ENCODE peak calls at places on chromosomes 2 and 18, in eight cellular contexts. L is PC-9; F is bronchial epithelial cell; E is choroid plexus epithelial cell; S is hepatocyte; Z is astrocyte of the spinal cord; M is HCT116; R is CD8-positive, alpha-beta T cell. A is an unnamed sample.
A peak's percentile ranks its signal among the peaks of the same experiment; 100 is the strongest.

GRCh38 chr2:130353291-130354134 is 2.3 kb upstream of the PTPN18 start:
- DNase-seq in S (no peak), F (no peak), E (no peak), Z (no peak), M (no peak), L (no peak), R (peak; percentile 46), A (no peak)

GRCh38 chr2:218319813-218320360 is 27.6 kb upstream of the TMBIM1 start:
- DNase-seq in R (no peak), S (no peak), M (no peak), E (peak; percentile 41), L (no peak), F (no peak), Z (no peak), A (no peak)

GRCh38 chr2:98148968-98149697 is 62.2 kb downstream of the VWA3B start:
- DNase-seq in R (no peak), Z (peak; percentile 76), S (no peak), F (peak; percentile 74), E (peak; percentile 96), L (peak; percentile 75), M (peak; percentile 24), A (no peak)

GRCh38 chr2:39379643-39380524 is 57.2 kb downstream of the MAP4K3 start:
- DNase-seq in S (peak; percentile 71), E (peak; percentile 87), Z (peak; percentile 64), L (peak; percentile 50), F (peak; percentile 67), M (peak; percentile 12), R (no peak), A (peak; percentile 19)

GRCh38 chr2:20186078-20186854 is 38.7 kb downstream of the SDC1 start:
- DNase-seq in F (peak; percentile 73), L (peak; percentile 93), M (no peak), R (no peak), Z (peak; percentile 75), E (peak; percentile 67), S (peak; percentile 88), A (no peak)

GRCh38 chr2:170166735-170167134 is 11.2 kb upstream of the MYO3B start:
- DNase-seq in L (no peak), Z (no peak), F (no peak), M (no peak), S (no peak), R (no peak), E (no peak), A (no peak)

GRCh38 chr18:13369353-13369752 is 150.8 kb downstream of the LDLRAD4 start:
- DNase-seq in L (no peak), F (no peak), R (no peak), M (no peak), Z (no peak), E (no peak), S (no peak), A (no peak)

GRCh38 chr2:176997074-176997791 is 215.4 kb upstream of the HNRNPA3 start:
- DNase-seq in M (peak; percentile 80), S (peak; percentile 88), F (peak; percentile 83), L (no peak), E (peak; percentile 35), Z (peak; percentile 87), R (no peak), A (peak; percentile 22)

GRCh38 chr2:119207447-119207846 is 16.2 kb upstream of the STEAP3 start:
- DNase-seq in L (no peak), E (no peak), Z (no peak), M (no peak), F (no peak), R (no peak), S (no peak), A (no peak)

GRCh38 chr2:145186303-145186702 is 666.4 kb upstream of the ZEB2 start:
- DNase-seq in S (no peak), Z (no peak), F (no peak), L (no peak), E (no peak), M (no peak), R (no peak), A (no peak)

GRCh38 chr18:80234398-80234797 is 12.9 kb downstream of the PARD6G start:
- DNase-seq in M (no peak), S (no peak), Z (no peak), F (peak; percentile 37), E (no peak), L (no peak), R (no peak), A (no peak)

GRCh38 chr2:182522930-182523541 is 96.2 kb upstream of the PDE1A start:
- DNase-seq in E (no peak), Z (peak; percentile 23), M (no peak), S (no peak), R (no peak), L (no peak), F (no peak), A (no peak)

GRCh38 chr2:71618327-71619113 is 165.2 kb downstream of the DYSF start:
- DNase-seq in Z (no peak), M (no peak), F (no peak), S (no peak), R (peak; percentile 38), L (no peak), E (peak; percentile 38), A (no peak)

GRCh38 chr2:37847792-37848191 is 77.3 kb upstream of the RMDN2 start:
- DNase-seq in M (no peak), Z (no peak), F (peak; percentile 67), S (no peak), E (no peak), R (no peak), L (no peak), A (no peak)

GRCh38 chr2:212905640-212906201 is 245.7 kb downstream of the IKZF2 start:
- DNase-seq in Z (peak; percentile 73), R (no peak), S (peak; percentile 42), M (no peak), F (peak; percentile 100), E (peak; percentile 73), L (peak; percentile 96), A (no peak)

GRCh38 chr2:238108423-238109201 is 8.5 kb downstream of the ESPNL start:
- DNase-seq in R (no peak), E (no peak), M (no peak), L (no peak), S (peak; percentile 3), Z (no peak), F (no peak), A (peak; percentile 56)

GRCh38 chr2:238105506-238106338 is 5.6 kb downstream of the ESPNL start:
- DNase-seq in E (no peak), M (no peak), R (no peak), S (no peak), Z (no peak), F (no peak), L (no peak), A (no peak)

GRCh38 chr2:238106698-238107524 is 6.8 kb downstream of the ESPNL start:
- DNase-seq in E (peak; percentile 37), R (no peak), S (peak; percentile 14), L (peak; percentile 48), M (no peak), F (no peak), Z (no peak), A (no peak)

GRCh38 chr2:238106339-238106697 is 6.2 kb downstream of the ESPNL start:
- DNase-seq in Z (no peak), E (no peak), S (peak; percentile 6), F (no peak), M (no peak), R (no peak), L (no peak), A (no peak)

GRCh38 chr2:238107525-238108422 is 7.6 kb downstream of the ESPNL start:
- DNase-seq in F (no peak), M (no peak), Z (no peak), S (peak; percentile 7), L (no peak), E (no peak), R (no peak), A (peak; percentile 73)
- H3K4me3 ChIP-seq in F (no peak overlapping the region), M (no peak overlapping the region), Z (no peak overlapping the region), S (no peak overlapping the region), L (peak overlapping the region; percentile 45), E (no peak overlapping the region), R (no peak overlapping the region), A (peak overlapping the region; percentile 55)

DNA sequence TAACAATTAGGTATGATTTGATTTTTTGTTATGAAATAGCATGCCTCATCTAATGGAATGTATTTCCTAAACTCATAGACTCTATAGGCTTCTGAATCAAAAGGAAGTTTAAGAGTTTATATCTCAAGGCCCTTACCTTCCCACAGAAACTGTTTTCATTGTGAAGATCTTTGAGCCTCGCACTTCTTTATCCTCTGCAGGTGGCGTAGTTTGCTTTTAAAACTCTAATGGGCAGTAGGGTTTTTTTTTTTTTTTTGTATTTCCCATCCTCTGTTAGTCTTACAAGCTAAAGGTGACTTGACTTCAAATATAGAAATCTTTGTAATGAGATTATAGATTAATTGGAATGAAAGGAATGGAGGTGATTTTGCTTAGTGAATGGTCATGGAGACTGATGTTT is 28.3 kb downstream of the DYNC2LI1 start:
- DNase-seq in L (no peak), R (no peak), F (peak; percentile 13), Z (no peak), S (no peak), E (no peak), M (no peak), A (no peak)
- TF ChIP-seq CTCF in L (no peak), R (no peak), F (no peak), Z (no peak), S (no peak), E (no peak), M (no peak), A (no peak)

DNA sequence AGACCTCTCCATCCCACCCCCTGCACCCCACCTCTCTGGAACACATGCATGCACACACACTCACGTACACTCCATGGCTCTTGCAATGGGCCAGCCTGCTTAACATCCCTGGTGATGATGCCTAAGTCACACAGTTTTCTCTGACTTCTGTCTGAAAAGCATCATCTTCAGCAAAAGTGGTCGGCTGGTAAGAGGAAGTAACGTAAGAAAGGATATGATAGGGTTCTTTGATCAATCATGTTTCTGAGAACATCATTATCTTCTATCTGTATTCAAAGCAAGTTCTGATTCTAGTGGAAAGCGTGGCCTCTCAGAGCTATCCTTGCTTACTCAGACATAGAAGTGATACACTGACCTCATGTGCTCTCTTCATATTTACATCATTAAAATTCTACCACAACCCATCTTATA is 11.4 kb upstream of the NDUFV2 start:
- DNase-seq in L (no peak), F (no peak), E (no peak), M (no peak), Z (no peak), S (no peak), R (no peak), A (no peak)
- H3K4me3 ChIP-seq in L (no peak overlapping the region), F (no peak overlapping the region), E (no peak overlapping the region), M (no peak overlapping the region), Z (no peak overlapping the region), S (no peak overlapping the region), R (peak overlapping the region; percentile 8), A (no peak overlapping the region)

DNA sequence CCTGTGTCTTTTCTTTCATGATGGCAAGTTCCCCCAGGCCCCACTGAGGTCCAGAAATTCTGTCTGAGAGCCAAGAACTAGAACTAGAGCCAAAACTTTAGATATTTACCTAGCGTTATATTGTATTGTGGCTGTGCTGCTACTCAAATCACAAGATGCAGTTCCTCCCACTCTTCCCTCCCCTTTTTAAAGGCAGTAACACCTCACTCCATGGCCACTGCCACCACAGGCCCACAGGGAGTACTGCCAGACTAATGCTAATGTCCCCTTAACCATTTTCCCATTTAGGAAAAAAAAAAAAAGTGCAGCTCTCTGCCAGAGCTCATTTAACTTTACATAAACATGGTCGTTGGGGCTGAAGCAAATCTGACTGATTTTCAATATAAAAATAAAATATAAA is 99.7 kb upstream of the KYNU start:
- DNase-seq in S (no peak), E (no peak), M (no peak), F (no peak), R (no peak), L (no peak), Z (no peak), A (no peak)
- TF ChIP-seq CTCF in S (no peak), E (no peak), M (no peak), F (no peak), R (no peak), L (no peak), Z (no peak), A (no peak)

A was measured in GM12864.